ENCODE peak calls at places on chromosomes 12 and 14, in eight cellular contexts. C is stimulated activated CD4-positive, alpha-beta T cell treated with anti-CD3 and anti-CD28 coated beads, TNF-alpha, amount 100 ng/mL, for 1 hour; U is caudate nucleus; B is HEK293T; F is NAMALWA; K is fibroblast of pulmonary artery; R is tibial nerve; L is HuH-7.5. X is an unnamed sample.

GRCh38 chr14:55580401-55581010 is 499 bp downstream of the KTN1 start:
- DNase-seq in B (peak; percentile 38), K (no peak), U (no peak), F (peak; percentile 33), R (no peak), C (no peak), L (no peak), X (peak; percentile 68)

GRCh38 chr12:3751151-3752095 is 1.5 kb downstream of the CRACR2A start:
- DNase-seq in K (no peak), B (no peak), C (no peak), L (no peak), R (no peak), U (no peak), F (no peak), X (no peak)

GRCh38 chr12:57739914-57740538 is 1.5 kb upstream of the AGAP2 start:
- DNase-seq in B (no peak), C (no peak), R (no peak), F (no peak), L (no peak), K (no peak), U (no peak), X (no peak)

GRCh38 chr14:94933411-94933964 is 163.6 kb upstream of the GSC start:
- DNase-seq in C (no peak), B (no peak), R (no peak), K (no peak), L (no peak), U (no peak), F (no peak), X (no peak)

GRCh38 chr14:34718750-34719304 is 4.4 kb upstream of the CFL2 start:
- DNase-seq in U (no peak), R (no peak), K (no peak), F (no peak), L (no peak), B (no peak), C (no peak), X (peak; percentile 56)

GRCh38 chr14:91327661-91328312 is 83.3 kb upstream of the GPR68 start:
- DNase-seq in K (no peak), R (no peak), F (no peak), L (no peak), U (no peak), B (no peak), C (no peak), X (peak; percentile 89)

GRCh38 chr12:51450816-51451215 is 26.2 kb downstream of the SLC4A8 start:
- DNase-seq in U (no peak), L (no peak), K (no peak), B (no peak), R (no peak), C (no peak), F (no peak), X (no peak)

GRCh38 chr12:105445261-105446015 is 114.9 kb downstream of the C12orf75 start:
- DNase-seq in U (no peak), B (no peak), K (peak; percentile 85), F (no peak), R (no peak), C (no peak), L (peak; percentile 25), X (peak; percentile 53)

GRCh38 chr14:24310666-24311604 is at the start of gene LTB4R:
- DNase-seq in U (no peak), K (peak; percentile 82), R (no peak), C (peak; percentile 24), B (no peak), F (peak; percentile 65), L (no peak), X (no peak)

X was measured in myocyte.